ENCODE peak calls at places on chromosomes 3 and 15, in six cellular contexts. A is H7, U is suprapubic skin, J is GM06990, H is foreskin fibroblast, V is HTR-8/SVneo. G is an unnamed sample.

GRCh38 chr15:50134524-50135024 is 15.5 kb upstream of the ATP8B4 start:
- DNase-seq in J (no peak), V (no peak), A (no peak), H (peak), U (no peak), G (no peak)

GRCh38 chr15:94324117-94324826 is 92.9 kb downstream of the MCTP2 start:
- DNase-seq in A (peak), U (no peak), J (no peak), H (peak), V (peak), G (no peak)

GRCh38 chr15:70486451-70487379 is 276.6 kb downstream of the UACA start:
- DNase-seq in U (no peak), A (no peak), J (peak), V (no peak), H (no peak), G (no peak)

GRCh38 chr3:31918179-31919165 is 62.6 kb downstream of the OSBPL10 start:
- DNase-seq in V (no peak), J (peak), U (no peak), A (no peak), H (no peak), G (no peak)

GRCh38 chr15:83489690-83490089 is 42.5 kb downstream of the SH3GL3 start:
- DNase-seq in U (no peak), H (no peak), V (no peak), A (no peak), J (no peak), G (no peak)

GRCh38 chr15:81612631-81613030 is 238.6 kb upstream of the TMC3 start:
- DNase-seq in H (no peak), U (no peak), J (no peak), A (peak), V (no peak), G (no peak)

GRCh38 chr3:73508330-73508954 is 116.3 kb downstream of the PDZRN3 start:
- DNase-seq in J (no peak), A (peak), H (peak), U (no peak), V (peak), G (peak)

GRCh38 chr3:129233538-129233937 is 15.9 kb upstream of the COPG1 start:
- DNase-seq in J (peak), H (no peak), A (no peak), V (no peak), U (no peak), G (peak)

GRCh38 chr3:136122006-136122405 is 74.1 kb downstream of the MSL2 start:
- DNase-seq in J (no peak), A (no peak), H (no peak), U (no peak), V (no peak), G (no peak)

GRCh38 chr3:39727415-39727814 is 82.0 kb upstream of the MYRIP start:
- DNase-seq in J (no peak), U (no peak), A (peak), V (no peak), H (no peak), G (no peak)